ENCODE peak calls at places on chromosome 6, in eight cellular contexts. One of them, this sample, is unnamed.

GRCh38 chr6:43778131-43778857 is 8.3 kb downstream of the VEGFA start:
- DNase-seq in hepatic stellate cell: no peak
- DNase-seq in endothelial cell of umbilical vein: no peak
- DNase-seq in AG04450: no peak
- DNase-seq in stomach: no peak
- DNase-seq in NCI-H187: no peak
- DNase-seq in CD8-positive, alpha-beta T cell: no peak
- DNase-seq in islet precursor cell: no peak
- DNase-seq in this sample: no peak

GRCh38 chr6:21423106-21423854 is 170.3 kb upstream of the SOX4 start:
- DNase-seq in hepatic stellate cell: no peak
- DNase-seq in endothelial cell of umbilical vein: no peak
- DNase-seq in AG04450: no peak
- DNase-seq in stomach: no peak
- DNase-seq in NCI-H187: no peak
- DNase-seq in CD8-positive, alpha-beta T cell: no peak
- DNase-seq in islet precursor cell: peak; percentile 82
- DNase-seq in this sample: no peak

GRCh38 chr6:100622907-100623692 is 158.4 kb upstream of the SIM1 start:
- DNase-seq in hepatic stellate cell: no peak
- DNase-seq in endothelial cell of umbilical vein: no peak
- DNase-seq in AG04450: peak; percentile 15
- DNase-seq in stomach: no peak
- DNase-seq in NCI-H187: no peak
- DNase-seq in CD8-positive, alpha-beta T cell: no peak
- DNase-seq in islet precursor cell: no peak
- DNase-seq in this sample: no peak

GRCh38 chr6:150924808-150925654 is 59.5 kb downstream of the MTHFD1L start:
- DNase-seq in hepatic stellate cell: no peak
- DNase-seq in endothelial cell of umbilical vein: peak; percentile 57
- DNase-seq in AG04450: no peak
- DNase-seq in stomach: no peak
- DNase-seq in NCI-H187: no peak
- DNase-seq in CD8-positive, alpha-beta T cell: no peak
- DNase-seq in islet precursor cell: peak; percentile 55
- DNase-seq in this sample: no peak

GRCh38 chr6:18171861-18172260 is 16.6 kb downstream of the KDM1B start:
- DNase-seq in hepatic stellate cell: no peak
- DNase-seq in endothelial cell of umbilical vein: no peak
- DNase-seq in AG04450: no peak
- DNase-seq in stomach: no peak
- DNase-seq in NCI-H187: no peak
- DNase-seq in CD8-positive, alpha-beta T cell: no peak
- DNase-seq in islet precursor cell: no peak
- DNase-seq in this sample: no peak

GRCh38 chr6:37158508-37158907 is 11.4 kb upstream of the PIM1 start:
- DNase-seq in hepatic stellate cell: no peak
- DNase-seq in endothelial cell of umbilical vein: no peak
- DNase-seq in AG04450: no peak
- DNase-seq in stomach: no peak
- DNase-seq in NCI-H187: no peak
- DNase-seq in CD8-positive, alpha-beta T cell: no peak
- DNase-seq in islet precursor cell: no peak
- DNase-seq in this sample: no peak

GRCh38 chr6:36610041-36610440 is 15.9 kb downstream of the SRSF3 start:
- DNase-seq in hepatic stellate cell: no peak
- DNase-seq in endothelial cell of umbilical vein: no peak
- DNase-seq in AG04450: no peak
- DNase-seq in stomach: no peak
- DNase-seq in NCI-H187: no peak
- DNase-seq in CD8-positive, alpha-beta T cell: no peak
- DNase-seq in islet precursor cell: no peak
- DNase-seq in this sample: no peak

GRCh38 chr6:168088161-168089106 is 9.4 kb upstream of the FRMD1 start:
- DNase-seq in hepatic stellate cell: peak; percentile 71
- DNase-seq in endothelial cell of umbilical vein: no peak
- DNase-seq in AG04450: peak; percentile 61
- DNase-seq in stomach: peak; percentile 44
- DNase-seq in NCI-H187: peak; percentile 26
- DNase-seq in CD8-positive, alpha-beta T cell: no peak
- DNase-seq in islet precursor cell: peak; percentile 97
- DNase-seq in this sample: no peak

GRCh38 chr6:149026530-149026942 is 279.7 kb downstream of the UST start:
- DNase-seq in hepatic stellate cell: peak; percentile 70
- DNase-seq in endothelial cell of umbilical vein: peak; percentile 23
- DNase-seq in AG04450: peak; percentile 92
- DNase-seq in stomach: no peak
- DNase-seq in NCI-H187: peak; percentile 55
- DNase-seq in CD8-positive, alpha-beta T cell: no peak
- DNase-seq in islet precursor cell: no peak
- DNase-seq in this sample: no peak

This sample was measured in GF-D8.